ENCODE peak calls at places on chromosomes 7 and 10, in ten cellular contexts. G, X, E, F, W, D, U, C, P and V are unnamed samples.

GRCh38 chr7:155219154-155219531 is 78.5 kb upstream of the INSIG1 start:
- DNase-seq in E (no peak), U (no peak), C (no peak), W (no peak), P (no peak), G (no peak), F (no peak), X (no peak), D (no peak), V (no peak)

GRCh38 chr10:71830726-71831125 is 20.3 kb downstream of the PSAP start:
- DNase-seq in D (no peak), G (no peak), W (no peak), F (no peak), X (no peak), U (no peak), C (no peak), E (no peak), P (no peak), V (no peak)

GRCh38 chr7:110130669-110131068 is 960.3 kb upstream of the LRRN3 start:
- DNase-seq in E (no peak), X (peak), C (no peak), F (no peak), P (no peak), W (no peak), D (no peak), U (no peak), G (no peak), V (no peak)

GRCh38 chr7:82105463-82105862 is 335.6 kb upstream of the HGF start:
- DNase-seq in C (no peak), U (peak), G (no peak), E (peak), D (no peak), X (peak), F (peak), P (no peak), W (no peak), V (peak)

GRCh38 chr7:85103962-85104361 is 82.9 kb downstream of the SEMA3D start:
- DNase-seq in C (no peak), E (no peak), X (peak), U (peak), W (no peak), P (no peak), G (no peak), D (no peak), F (no peak), V (no peak)

GRCh38 chr7:69739906-69740545 is 141.8 kb downstream of the AUTS2 start:
- DNase-seq in X (peak), W (peak), C (peak), D (peak), P (no peak), E (no peak), U (peak), G (no peak), F (peak), V (no peak)

GRCh38 chr7:110131344-110131743 is 959.6 kb upstream of the LRRN3 start:
- DNase-seq in W (no peak), G (no peak), E (no peak), P (no peak), U (no peak), D (no peak), C (no peak), F (no peak), X (no peak), V (no peak)

GRCh38 chr7:41367967-41368882 is 334.7 kb downstream of the INHBA start:
- DNase-seq in C (peak), E (no peak), P (no peak), W (peak), D (peak), G (no peak), U (peak), X (peak), F (no peak), V (no peak)

GRCh38 chr7:28103984-28104628 is 76.5 kb downstream of the JAZF1 start:
- DNase-seq in D (no peak), C (no peak), E (no peak), P (no peak), F (no peak), X (no peak), G (no peak), W (peak), U (peak), V (no peak)

GRCh38 chr10:47239211-47239610 is 60.8 kb upstream of the GDF10 start:
- DNase-seq in C (no peak), P (no peak), E (no peak), D (no peak), X (peak), G (no peak), W (no peak), U (no peak), F (no peak), V (no peak)

GRCh38 chr10:124498071-124498470 is 36.4 kb downstream of the LHPP start:
- DNase-seq in E (no peak), G (no peak), P (no peak), U (no peak), F (no peak), X (no peak), W (no peak), D (no peak), C (no peak), V (no peak)

GRCh38 chr7:101618207-101618839 is 10.8 kb downstream of the MYL10 start:
- DNase-seq in W (no peak), G (no peak), F (peak), U (no peak), X (no peak), P (no peak), E (peak), D (no peak), C (no peak), V (no peak)

GRCh38 chr7:124532166-124532565 is 233.4 kb downstream of the GPR37 start:
- DNase-seq in X (peak), D (no peak), U (no peak), E (peak), G (no peak), W (no peak), F (peak), P (no peak), C (no peak), V (peak)

GRCh38 chr7:108455524-108455832 is 758 bp downstream of the NRCAM start:
- DNase-seq in D (no peak), C (no peak), P (no peak), E (no peak), G (no peak), X (no peak), U (no peak), F (no peak), W (no peak), V (no peak)

GRCh38 chr7:30162622-30163124 is 27.9 kb downstream of the MTURN start:
- DNase-seq in E (no peak), U (peak), D (no peak), X (peak), C (no peak), G (no peak), W (no peak), F (peak), P (no peak), V (no peak)

GRCh38 chr7:2248984-2249694 is 7.1 kb downstream of the NUDT1 start:
- DNase-seq in E (peak), F (peak), G (no peak), U (peak), D (peak), X (peak), W (peak), P (peak), C (peak), V (peak)

DNA sequence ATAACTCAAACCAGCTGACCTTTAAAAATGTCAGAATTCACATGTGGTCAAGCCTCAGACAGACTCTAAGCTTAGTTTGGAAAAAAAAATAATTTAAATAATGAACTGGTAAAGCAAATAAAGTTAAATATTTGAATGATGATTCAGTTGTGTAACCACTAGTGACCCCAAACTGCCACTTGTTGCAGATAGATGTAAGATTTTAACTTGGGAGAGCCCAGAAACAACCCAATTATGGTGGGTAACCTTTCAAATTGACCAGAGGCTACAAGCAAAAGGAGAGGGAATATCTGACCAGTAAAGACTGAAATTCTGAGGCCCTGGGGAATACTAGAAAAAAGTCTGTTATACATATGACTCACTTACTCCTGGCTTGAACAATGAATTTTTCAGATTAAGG is 268.1 kb downstream of the HPSE2 start:
- DNase-seq in G (no peak), P (no peak), W (no peak), C (no peak), U (no peak), D (no peak), E (no peak), X (peak), F (no peak), V (no peak)
- TF ChIP-seq CTCF in G (no peak), P (no peak), W (no peak), C (no peak), U (no peak), D (no peak), E (no peak), X (no peak), F (no peak), V (no peak)

DNA sequence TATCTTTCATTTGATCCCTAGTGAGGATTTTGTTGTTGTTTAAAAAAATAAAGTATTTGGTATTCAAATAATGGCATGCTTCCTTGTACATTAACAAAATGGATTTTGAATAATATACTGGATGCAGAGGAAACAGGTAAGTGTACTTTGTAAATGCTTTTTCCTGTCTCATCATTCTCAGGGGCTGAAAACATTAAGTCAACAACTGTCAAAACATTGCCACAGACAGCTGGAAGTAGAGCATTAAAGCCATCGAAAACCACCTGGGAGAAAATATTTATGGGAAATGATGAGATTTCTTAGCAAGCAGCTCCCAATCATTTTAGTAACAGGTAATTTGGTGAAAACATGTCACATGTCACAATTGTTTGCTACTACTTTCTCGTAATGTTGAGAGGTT is 10.7 kb downstream of the TAS2R39 start:
- DNase-seq in U (no peak), F (no peak), G (no peak), C (no peak), E (no peak), P (no peak), D (no peak), X (no peak), W (no peak), V (no peak)
- H3K4me3 ChIP-seq in U (no peak), F (no peak), G (no peak), C (no peak), E (no peak), P (no peak), D (no peak), X (no peak), W (no peak), V (no peak)

GRCh38 chr7:112515989-112516388 is 35.2 kb downstream of the LSMEM1 start:
- DNase-seq in G (no peak), F (no peak), C (no peak), U (peak), E (no peak), D (no peak), X (no peak), W (no peak), P (no peak), V (no peak)
- TF ChIP-seq CTCF in G (peak), F (no peak), C (no peak), U (no peak), E (no peak), D (no peak), X (peak), W (no peak), P (no peak), V (no peak)

GRCh38 chr7:48090095-48090805 is 1.2 kb downstream of the UPP1 start:
- DNase-seq in G (no peak), U (peak), X (peak), P (no peak), C (peak), F (no peak), E (no peak), D (peak), W (peak), V (no peak)
- H3K4me3 ChIP-seq in G (no peak), U (peak), X (peak), P (peak), C (peak), F (peak), E (peak), D (peak), W (peak), V (peak)

GRCh38 chr7:51325937-51326336 is 9.3 kb upstream of the COBL start:
- DNase-seq in X (no peak), C (no peak), D (no peak), F (no peak), W (no peak), E (no peak), U (no peak), G (no peak), P (no peak), V (no peak)

GRCh38 chr7:51327287-51327717 is 10.7 kb upstream of the COBL start:
- DNase-seq in D (no peak), G (no peak), W (no peak), F (no peak), U (no peak), C (no peak), P (no peak), E (no peak), X (no peak), V (no peak)

GRCh38 chr7:51324206-51324884 is 7.7 kb upstream of the COBL start:
- DNase-seq in X (no peak), P (no peak), D (no peak), G (no peak), W (no peak), F (no peak), U (no peak), E (no peak), C (no peak), V (no peak)

GRCh38 chr7:51326646-51327286 is 10.2 kb upstream of the COBL start:
- DNase-seq in C (no peak), D (no peak), U (no peak), E (no peak), W (no peak), F (no peak), G (no peak), X (no peak), P (no peak), V (no peak)

DNA sequence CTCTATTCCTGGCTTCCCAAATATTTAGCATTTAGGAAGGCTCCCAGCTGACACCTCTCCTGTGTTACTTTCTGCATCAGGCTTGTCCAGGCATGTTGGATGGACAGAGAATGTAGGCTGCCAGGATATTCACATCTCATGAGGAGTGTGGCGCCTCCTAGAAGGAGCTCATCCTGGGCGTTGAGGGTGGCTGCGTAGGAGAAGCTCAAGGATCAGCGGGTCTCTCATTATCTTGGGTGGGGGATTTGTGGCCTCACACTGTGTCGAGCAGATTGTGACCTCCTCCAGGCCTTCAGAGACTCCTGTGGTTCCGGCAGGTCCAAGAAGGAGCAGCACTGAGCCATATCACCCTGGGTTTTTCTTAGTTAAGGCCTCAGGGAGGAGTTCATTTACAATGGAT is 8.6 kb upstream of the COBL start:
- DNase-seq in X (no peak), C (no peak), F (no peak), D (no peak), P (no peak), E (no peak), U (no peak), G (no peak), W (no peak), V (no peak)
- TF ChIP-seq CTCF in X (no peak), C (no peak), F (no peak), D (no peak), P (no peak), E (no peak), U (no peak), G (no peak), W (no peak), V (no peak)

GRCh38 chr10:121521794-121522556 is 76.3 kb downstream of the FGFR2 start:
- DNase-seq in F (no peak), C (no peak), D (no peak), P (no peak), G (no peak), U (no peak), X (no peak), W (no peak), E (no peak), V (no peak)
- H3K4me3 ChIP-seq in F (no peak), C (no peak), D (no peak), P (no peak), G (no peak), U (no peak), X (no peak), W (no peak), E (no peak), V (no peak)

GRCh38 chr7:209416-209815 is 17.0 kb downstream of the FAM20C start:
- DNase-seq in C (no peak), F (no peak), D (no peak), E (no peak), X (no peak), G (no peak), U (no peak), W (no peak), P (no peak), V (no peak)

GRCh38 chr7:205117-206010 is 13.0 kb downstream of the FAM20C start:
- DNase-seq in C (peak), X (no peak), D (no peak), P (no peak), U (no peak), W (no peak), E (no peak), G (no peak), F (no peak), V (no peak)

GRCh38 chr7:208816-209215 is 16.4 kb downstream of the FAM20C start:
- DNase-seq in G (no peak), W (no peak), P (no peak), F (no peak), U (no peak), C (no peak), X (no peak), E (no peak), D (no peak), V (no peak)

GRCh38 chr7:208128-208673 is 15.8 kb downstream of the FAM20C start:
- DNase-seq in X (no peak), F (no peak), D (no peak), E (no peak), W (no peak), G (no peak), U (no peak), C (no peak), P (no peak), V (no peak)

DNA sequence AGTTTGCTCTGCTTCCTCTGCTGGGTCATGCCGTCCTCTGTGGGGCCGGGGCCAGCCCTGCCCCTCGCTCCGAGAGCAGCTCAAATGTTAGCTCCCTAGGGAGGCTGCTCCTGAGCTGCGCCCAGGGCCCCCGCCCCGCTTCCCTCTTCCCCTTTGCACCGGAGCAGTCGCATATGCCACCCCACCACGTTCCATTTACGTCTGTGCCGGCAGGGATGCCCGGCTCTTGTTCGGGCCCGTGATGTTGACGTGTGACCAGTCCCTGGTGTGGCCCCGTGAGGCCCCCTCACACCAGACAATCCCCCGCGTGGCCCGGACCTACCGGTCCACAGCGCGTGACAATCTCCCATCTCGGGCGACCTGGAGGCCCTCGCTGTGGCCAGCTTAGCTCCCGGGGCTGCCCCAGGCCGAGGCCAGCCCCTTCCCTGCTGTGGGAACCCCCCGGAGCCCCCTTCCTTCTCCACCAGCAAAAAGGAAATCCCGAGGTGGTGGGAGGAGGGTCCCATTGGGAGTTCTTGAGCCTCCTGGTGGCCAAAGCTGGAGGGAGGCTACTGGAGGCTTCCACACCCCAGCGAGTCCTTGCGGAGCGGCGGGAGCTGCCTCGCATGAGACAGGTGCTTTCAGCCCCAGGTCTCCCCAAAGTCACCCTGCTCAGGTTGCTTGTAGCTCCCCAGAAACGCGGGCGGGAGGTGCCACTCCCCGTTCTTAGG is 15.2 kb downstream of the FAM20C start:
- DNase-seq in C (peak), P (no peak), U (no peak), G (no peak), E (no peak), X (no peak), D (no peak), F (no peak), W (no peak), V (no peak)
- TF ChIP-seq CTCF in C (no peak), P (no peak), U (peak), G (no peak), E (peak), X (peak), D (no peak), F (peak), W (no peak), V (peak)

GRCh38 chr10:122019414-122019975 is 30.5 kb downstream of the TACC2 start:
- DNase-seq in D (no peak), G (no peak), E (no peak), X (no peak), W (no peak), P (no peak), C (no peak), F (no peak), U (no peak), V (no peak)
- H3K4me3 ChIP-seq in D (no peak), G (no peak), E (no peak), X (no peak), W (peak), P (peak), C (no peak), F (no peak), U (no peak), V (no peak)

DNA sequence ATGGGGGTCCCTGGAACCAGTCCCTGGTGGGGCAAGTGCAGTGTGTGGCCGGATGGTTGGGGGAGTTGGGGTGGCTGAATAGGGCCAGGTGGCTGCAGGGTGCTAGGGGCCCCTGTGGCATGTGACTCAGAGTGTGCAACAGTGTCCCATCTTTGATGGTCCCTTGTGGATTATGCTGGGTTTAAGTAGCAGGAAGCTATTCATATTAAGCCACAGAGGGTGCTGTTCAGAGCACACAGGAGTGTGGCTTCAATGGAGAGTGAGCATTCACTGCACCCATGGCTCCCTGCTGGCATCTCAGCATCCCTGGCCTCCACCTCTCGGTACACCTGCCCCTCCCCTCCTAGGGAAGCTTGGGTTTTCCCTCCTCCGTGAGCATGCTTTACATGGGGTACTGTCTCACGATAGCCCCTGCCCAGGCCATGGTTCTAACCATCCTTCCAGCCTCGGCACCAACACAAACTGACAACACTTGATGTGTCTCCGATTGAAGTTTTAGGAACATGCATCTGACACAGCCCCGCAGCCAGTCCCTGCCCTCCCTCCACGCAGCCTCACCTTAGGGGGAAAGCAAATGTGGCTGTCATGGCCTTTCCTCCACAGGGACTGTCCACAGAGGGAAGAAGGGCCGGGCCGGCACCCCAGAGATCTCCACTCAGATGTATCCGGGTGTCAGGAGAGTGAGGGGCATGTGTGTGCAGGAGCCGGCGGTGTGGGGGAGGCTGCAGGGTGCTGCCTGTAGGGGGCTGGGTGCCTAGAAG is 30.4 kb upstream of the PPIF start:
- DNase-seq in U (no peak), E (no peak), G (no peak), D (peak), P (peak), X (peak), C (no peak), F (peak), W (no peak), V (no peak)
- TF ChIP-seq CTCF in U (no peak), E (peak), G (peak), D (no peak), P (no peak), X (no peak), C (no peak), F (no peak), W (no peak), V (no peak)